ENCODE peak calls at places on chromosomes 5 and 9, in eight cellular contexts. C is HepG2, H is fibroblast of lung, D is foreskin fibroblast, U is colonic mucosa, T is tibial artery, B is GM06990, G is SK-N-MC. X is an unnamed sample.

GRCh38 chr9:110116543-110116885 is 91.4 kb downstream of the C9orf152 start:
- DNase-seq in C (no peak), H (peak), D (peak), U (no peak), T (no peak), B (no peak), G (no peak), X (no peak)

GRCh38 chr5:32332971-32333370 is 20.2 kb upstream of the MTMR12 start:
- DNase-seq in C (no peak), H (no peak), D (no peak), U (peak), T (no peak), B (no peak), G (no peak), X (no peak)

GRCh38 chr9:89037325-89037724 is 46.1 kb downstream of the S1PR3 start:
- DNase-seq in C (no peak), H (no peak), D (no peak), U (no peak), T (no peak), B (no peak), G (no peak), X (no peak)

GRCh38 chr5:125348221-125348692 is 601.8 kb upstream of the ZNF608 start:
- DNase-seq in C (no peak), H (peak), D (peak), U (no peak), T (no peak), B (no peak), G (no peak), X (no peak)

GRCh38 chr5:123028222-123028621 is 8.3 kb downstream of the PPIC start:
- DNase-seq in C (no peak), H (no peak), D (no peak), U (no peak), T (no peak), B (no peak), G (no peak), X (no peak)

GRCh38 chr9:111094433-111095421 is 56.5 kb upstream of the LPAR1 start:
- DNase-seq in C (no peak), H (peak), D (peak), U (peak), T (no peak), B (no peak), G (no peak), X (no peak)

GRCh38 chr9:137080260-137081122 is 3.2 kb downstream of the UAP1L1 start:
- DNase-seq in C (no peak), H (no peak), D (no peak), U (no peak), T (no peak), B (no peak), G (no peak), X (no peak)

GRCh38 chr5:112121268-112121667 is 297.8 kb downstream of the EPB41L4A start:
- DNase-seq in C (no peak), H (no peak), D (peak), U (no peak), T (no peak), B (no peak), G (no peak), X (no peak)

GRCh38 chr5:139043127-139043905 is 154.9 kb downstream of the SIL1 start:
- DNase-seq in C (no peak), H (no peak), D (no peak), U (no peak), T (no peak), B (no peak), G (no peak), X (no peak)

GRCh38 chr9:119302988-119303698 is 66.1 kb downstream of the BRINP1 start:
- DNase-seq in C (no peak), H (no peak), D (no peak), U (no peak), T (no peak), B (no peak), G (no peak), X (no peak)

GRCh38 chr9:76342862-76343261 is 51.4 kb downstream of the RFK start:
- DNase-seq in C (no peak), H (no peak), D (no peak), U (no peak), T (no peak), B (no peak), G (no peak), X (no peak)

GRCh38 chr9:93960221-93960970 is 5.2 kb upstream of the BARX1 start:
- DNase-seq in C (no peak), H (peak), D (no peak), U (peak), T (no peak), B (no peak), G (no peak), X (peak)

GRCh38 chr9:93959739-93960154 is 4.6 kb upstream of the BARX1 start:
- DNase-seq in C (no peak), H (peak), D (no peak), U (no peak), T (no peak), B (no peak), G (no peak), X (no peak)

GRCh38 chr9:93956183-93956784 is 1.1 kb upstream of the BARX1 start:
- DNase-seq in C (no peak), H (no peak), D (no peak), U (no peak), T (no peak), B (no peak), G (no peak), X (no peak)

GRCh38 chr9:93958875-93959682 is 3.9 kb upstream of the BARX1 start:
- DNase-seq in C (no peak), H (peak), D (peak), U (no peak), T (no peak), B (no peak), G (no peak), X (peak)

GRCh38 chr9:93958121-93958874 is 3.1 kb upstream of the BARX1 start:
- DNase-seq in C (no peak), H (no peak), D (no peak), U (no peak), T (no peak), B (no peak), G (no peak), X (no peak)
- H3K4me3 ChIP-seq in C (peak), H (no peak), D (no peak), U (peak), T (peak), B (peak), G (peak), X (peak)

GRCh38 chr9:19174127-19174921 is 47.0 kb upstream of the PLIN2 start:
- DNase-seq in C (peak), H (peak), D (peak), U (peak), T (peak), B (peak), G (no peak), X (peak)
- H3K4me3 ChIP-seq in C (peak), H (no peak), D (no peak), U (no peak), T (no peak), B (no peak), G (peak), X (no peak)

DNA sequence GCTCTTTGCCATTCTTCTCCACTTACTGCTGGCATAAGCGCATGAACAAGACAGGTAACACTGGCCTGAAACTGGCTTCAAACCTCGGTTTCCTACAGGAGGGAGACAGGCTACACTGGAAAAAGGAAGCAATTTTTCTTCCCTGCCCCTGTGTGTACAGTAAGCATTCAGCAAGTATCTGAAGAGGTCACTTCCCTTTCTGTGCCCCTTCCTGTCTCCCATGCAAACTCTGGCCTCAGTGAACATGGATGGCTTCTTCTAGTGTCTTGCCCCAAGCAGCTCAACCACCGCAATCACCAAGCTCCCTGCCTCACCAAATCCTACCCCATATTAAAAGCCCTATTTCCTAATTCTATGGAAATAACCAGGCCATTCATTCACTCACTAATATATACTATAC is 42.4 kb downstream of the SERINC5 start:
- DNase-seq in C (no peak), H (no peak), D (no peak), U (no peak), T (no peak), B (no peak), G (no peak), X (no peak)
- H3K4me3 ChIP-seq in C (no peak), H (no peak), D (no peak), U (no peak), T (no peak), B (no peak), G (no peak), X (no peak)

GRCh38 chr5:31283326-31283725 is 89.8 kb downstream of the CDH6 start:
- DNase-seq in C (no peak), H (no peak), D (no peak), U (no peak), T (no peak), B (no peak), G (no peak), X (no peak)

GRCh38 chr5:31280210-31280609 is 86.7 kb downstream of the CDH6 start:
- DNase-seq in C (no peak), H (no peak), D (no peak), U (no peak), T (no peak), B (no peak), G (no peak), X (no peak)

GRCh38 chr5:31285025-31285424 is 91.5 kb downstream of the CDH6 start:
- DNase-seq in C (no peak), H (no peak), D (no peak), U (no peak), T (no peak), B (no peak), G (peak), X (no peak)
- H3K4me3 ChIP-seq in C (no peak), H (no peak), D (no peak), U (no peak), T (no peak), B (no peak), G (peak), X (no peak)

GRCh38 chr9:129347323-129348120 is 169.5 kb upstream of the IER5L start:
- DNase-seq in C (no peak), H (peak), D (peak), U (no peak), T (no peak), B (no peak), G (no peak), X (no peak)

GRCh38 chr9:129351058-129351641 is 173.1 kb upstream of the IER5L start:
- DNase-seq in C (no peak), H (peak), D (no peak), U (peak), T (no peak), B (no peak), G (no peak), X (no peak)

GRCh38 chr9:129348890-129349570 is 171.0 kb upstream of the IER5L start:
- DNase-seq in C (no peak), H (no peak), D (no peak), U (no peak), T (no peak), B (no peak), G (no peak), X (no peak)

GRCh38 chr9:129350143-129350935 is 172.3 kb upstream of the IER5L start:
- DNase-seq in C (no peak), H (no peak), D (no peak), U (no peak), T (no peak), B (no peak), G (no peak), X (no peak)

GRCh38 chr9:129349571-129349947 is 171.5 kb upstream of the IER5L start:
- DNase-seq in C (no peak), H (no peak), D (no peak), U (no peak), T (no peak), B (no peak), G (no peak), X (no peak)
- H3K4me3 ChIP-seq in C (no peak), H (no peak), D (no peak), U (no peak), T (no peak), B (no peak), G (no peak), X (no peak)

GRCh38 chr9:73131376-73131775 is 20.3 kb upstream of the ANXA1 start:
- DNase-seq in C (no peak), H (no peak), D (no peak), U (no peak), T (no peak), B (no peak), G (no peak), X (no peak)
- H3K4me3 ChIP-seq in C (no peak), H (peak), D (peak), U (no peak), T (no peak), B (no peak), G (peak), X (no peak)

GRCh38 chr9:72949918-72950325 is 2.9 kb downstream of the ALDH1A1 start:
- DNase-seq in C (no peak), H (no peak), D (no peak), U (no peak), T (no peak), B (no peak), G (no peak), X (peak)

GRCh38 chr9:72952394-72952720 is 496 bp downstream of the ALDH1A1 start:
- DNase-seq in C (no peak), H (no peak), D (no peak), U (no peak), T (no peak), B (no peak), G (no peak), X (peak)

GRCh38 chr9:72952914-72953313 is at the start of gene ALDH1A1:
- DNase-seq in C (peak), H (peak), D (no peak), U (peak), T (no peak), B (no peak), G (no peak), X (peak)

GRCh38 chr9:72951520-72952393 is 1.1 kb downstream of the ALDH1A1 start:
- DNase-seq in C (no peak), H (no peak), D (no peak), U (peak), T (no peak), B (no peak), G (no peak), X (peak)

GRCh38 chr9:72951043-72951442 is 1.8 kb downstream of the ALDH1A1 start:
- DNase-seq in C (peak), H (no peak), D (no peak), U (no peak), T (no peak), B (no peak), G (no peak), X (peak)
- H3K4me3 ChIP-seq in C (peak), H (peak), D (peak), U (peak), T (peak), B (no peak), G (peak), X (no peak)

GRCh38 chr5:1521671-1522600 is 1.8 kb downstream of the LPCAT1 start:
- DNase-seq in C (peak), H (peak), D (peak), U (peak), T (peak), B (no peak), G (no peak), X (no peak)
- H3K4me3 ChIP-seq in C (peak), H (peak), D (peak), U (peak), T (peak), B (peak), G (peak), X (no peak)

X was measured in small intestine.